ENCODE peak calls at places on chromosomes 6 and 20, in nine cellular contexts. T is mesothelial cell of epicardium, K is A549, I is foreskin fibroblast, M is nephron progenitor cell, R is choroid plexus epithelial cell, U is fibroblast of lung, X is gastrocnemius medialis, W is vagina. A is an unnamed sample.

GRCh38 chr20:50605136-50605535 is 86.2 kb downstream of the RIPOR3 start:
- DNase-seq in T (no peak), K (no peak), I (no peak), M (no peak), R (no peak), U (no peak), X (no peak), W (no peak), A (no peak)

GRCh38 chr6:99802396-99803031 is 191.5 kb downstream of the MCHR2 start:
- DNase-seq in T (no peak), K (no peak), I (no peak), M (no peak), R (no peak), U (no peak), X (no peak), W (no peak), A (no peak)

GRCh38 chr6:3697609-3698008 is 53.9 kb downstream of the PXDC1 start:
- DNase-seq in T (no peak), K (no peak), I (peak), M (no peak), R (peak), U (peak), X (no peak), W (no peak), A (peak)

GRCh38 chr6:139256087-139256486 is 35.7 kb downstream of the TXLNB start:
- DNase-seq in T (no peak), K (no peak), I (no peak), M (no peak), R (peak), U (peak), X (no peak), W (no peak), A (peak)

GRCh38 chr6:42381850-42382249 is 69.9 kb downstream of the TRERF1 start:
- DNase-seq in T (no peak), K (no peak), I (no peak), M (no peak), R (no peak), U (no peak), X (no peak), W (no peak), A (no peak)

GRCh38 chr20:59666586-59666985 is 62.2 kb downstream of the PHACTR3 start:
- DNase-seq in T (no peak), K (no peak), I (no peak), M (no peak), R (no peak), U (no peak), X (no peak), W (peak), A (no peak)

GRCh38 chr6:149366237-149366921 is 33.7 kb upstream of the SUMO4 start:
- DNase-seq in T (no peak), K (no peak), I (no peak), M (no peak), R (no peak), U (no peak), X (no peak), W (no peak), A (no peak)

GRCh38 chr6:138864343-138864890 is 68.5 kb downstream of the ECT2L start:
- DNase-seq in T (no peak), K (no peak), I (no peak), M (no peak), R (no peak), U (peak), X (no peak), W (no peak), A (no peak)

GRCh38 chr20:3811421-3812258 is 8.7 kb upstream of the AP5S1 start:
- DNase-seq in T (peak), K (peak), I (peak), M (no peak), R (peak), U (peak), X (peak), W (peak), A (peak)

GRCh38 chr6:46490425-46491200 is 636 bp downstream of the RCAN2 start:
- DNase-seq in T (peak), K (no peak), I (no peak), M (peak), R (no peak), U (no peak), X (peak), W (no peak), A (no peak)

GRCh38 chr6:167554854-167555253 is 230.0 kb downstream of the TTLL2 start:
- DNase-seq in T (no peak), K (no peak), I (no peak), M (no peak), R (no peak), U (no peak), X (no peak), W (no peak), A (no peak)

GRCh38 chr6:168095741-168096250 is 16.8 kb upstream of the FRMD1 start:
- DNase-seq in T (no peak), K (no peak), I (no peak), M (no peak), R (no peak), U (no peak), X (no peak), W (no peak), A (no peak)

GRCh38 chr20:48604426-48604825 is 223.4 kb downstream of the PREX1 start:
- DNase-seq in T (no peak), K (no peak), I (no peak), M (no peak), R (no peak), U (no peak), X (no peak), W (no peak), A (no peak)

GRCh38 chr6:73460044-73460443 is 1.5 kb upstream of the MTO1 start:
- DNase-seq in T (no peak), K (no peak), I (no peak), M (no peak), R (no peak), U (no peak), X (no peak), W (no peak), A (no peak)

GRCh38 chr6:162621246-162621645 is 106.3 kb downstream of the PRKN start:
- DNase-seq in T (no peak), K (peak), I (no peak), M (no peak), R (peak), U (peak), X (no peak), W (no peak), A (peak)

GRCh38 chr20:32534661-32535240 is 50.4 kb downstream of the NOL4L start:
- DNase-seq in T (no peak), K (no peak), I (no peak), M (no peak), R (no peak), U (no peak), X (no peak), W (no peak), A (no peak)

GRCh38 chr20:57957397-57958049 is 247.7 kb upstream of the PMEPA1 start:
- DNase-seq in T (no peak), K (no peak), I (peak), M (peak), R (no peak), U (peak), X (no peak), W (no peak), A (no peak)

GRCh38 chr20:2986466-2986865 is 57.0 kb upstream of the GNRH2 start:
- DNase-seq in T (no peak), K (no peak), I (peak), M (no peak), R (peak), U (no peak), X (no peak), W (no peak), A (peak)

GRCh38 chr6:105346052-105346451 is 56.8 kb downstream of the PREP start:
- DNase-seq in T (no peak), K (no peak), I (peak), M (no peak), R (peak), U (peak), X (no peak), W (no peak), A (peak)

GRCh38 chr20:24134284-24134683 is 145.7 kb upstream of the GGTLC1 start:
- DNase-seq in T (no peak), K (no peak), I (no peak), M (no peak), R (peak), U (peak), X (no peak), W (no peak), A (peak)

GRCh38 chr6:4603291-4603690 is 172.9 kb upstream of the CDYL start:
- DNase-seq in T (no peak), K (no peak), I (no peak), M (no peak), R (peak), U (peak), X (peak), W (no peak), A (peak)

GRCh38 chr6:101083533-101084172 is 202.5 kb upstream of the ASCC3 start:
- DNase-seq in T (no peak), K (peak), I (peak), M (no peak), R (peak), U (peak), X (no peak), W (no peak), A (peak)

GRCh38 chr6:36329798-36330291 is 6.8 kb downstream of the BNIP5 start:
- DNase-seq in T (no peak), K (no peak), I (no peak), M (peak), R (no peak), U (no peak), X (no peak), W (no peak), A (no peak)

GRCh38 chr6:134626131-134626530 is 308.2 kb upstream of the SGK1 start:
- DNase-seq in T (no peak), K (no peak), I (no peak), M (no peak), R (no peak), U (peak), X (no peak), W (no peak), A (peak)

GRCh38 chr6:27651371-27651732 is 178.4 kb upstream of the ZNF184 start:
- DNase-seq in T (no peak), K (no peak), I (no peak), M (peak), R (no peak), U (peak), X (no peak), W (no peak), A (no peak)

GRCh38 chr6:130119211-130119610 is 100.8 kb downstream of the L3MBTL3 start:
- DNase-seq in T (no peak), K (no peak), I (no peak), M (no peak), R (no peak), U (no peak), X (no peak), W (no peak), A (no peak)

GRCh38 chr6:82259389-82259788 is 11.8 kb upstream of the IBTK start:
- DNase-seq in T (no peak), K (no peak), I (no peak), M (no peak), R (no peak), U (no peak), X (no peak), W (no peak), A (no peak)

GRCh38 chr6:19983374-19983773 is 146.2 kb downstream of the ID4 start:
- DNase-seq in T (no peak), K (no peak), I (no peak), M (no peak), R (no peak), U (no peak), X (no peak), W (no peak), A (no peak)

GRCh38 chr6:145964948-145965366 is 799 bp upstream of the SHPRH start:
- DNase-seq in T (no peak), K (no peak), I (no peak), M (no peak), R (no peak), U (no peak), X (no peak), W (no peak), A (peak)

GRCh38 chr6:26392932-26393636 is 9.0 kb upstream of the BTN3A1 start:
- DNase-seq in T (no peak), K (no peak), I (no peak), M (no peak), R (no peak), U (no peak), X (no peak), W (no peak), A (no peak)

GRCh38 chr20:2593756-2594155 is 57.4 kb downstream of the TMC2 start:
- DNase-seq in T (no peak), K (no peak), I (no peak), M (no peak), R (no peak), U (no peak), X (no peak), W (no peak), A (no peak)

GRCh38 chr6:21885532-21886089 is 292.1 kb downstream of the SOX4 start:
- DNase-seq in T (no peak), K (peak), I (peak), M (peak), R (peak), U (peak), X (peak), W (no peak), A (peak)

GRCh38 chr6:145898376-145898775 is 65.8 kb downstream of the SHPRH start:
- DNase-seq in T (no peak), K (no peak), I (no peak), M (no peak), R (no peak), U (no peak), X (peak), W (no peak), A (no peak)

GRCh38 chr6:140921366-140922226 is 1211.1 kb upstream of the GJE1 start:
- DNase-seq in T (no peak), K (peak), I (peak), M (peak), R (peak), U (peak), X (no peak), W (no peak), A (peak)
- TF ChIP-seq CTCF in T (peak), K (peak), I (peak), M (peak), R (peak), U (peak), X (peak), W (peak), A (peak)

GRCh38 chr6:153832543-153832942 is 206.5 kb upstream of the OPRM1 start:
- DNase-seq in T (no peak), K (no peak), I (no peak), M (no peak), R (no peak), U (no peak), X (no peak), W (no peak), A (no peak)

GRCh38 chr6:153831350-153832078 is 207.5 kb upstream of the OPRM1 start:
- DNase-seq in T (no peak), K (no peak), I (no peak), M (no peak), R (no peak), U (no peak), X (no peak), W (no peak), A (no peak)
- TF ChIP-seq CTCF in T (no peak), K (no peak), I (no peak), M (no peak), R (no peak), U (no peak), X (no peak), W (no peak), A (no peak)

GRCh38 chr6:11093065-11093590 is 506 bp upstream of the SMIM13 start:
- DNase-seq in T (no peak), K (peak), I (no peak), M (no peak), R (peak), U (peak), X (peak), W (no peak), A (no peak)

GRCh38 chr6:11092654-11093053 is 980 bp upstream of the SMIM13 start:
- DNase-seq in T (no peak), K (no peak), I (no peak), M (no peak), R (no peak), U (no peak), X (no peak), W (no peak), A (no peak)

GRCh38 chr6:11096109-11096508 is 2.5 kb downstream of the SMIM13 start:
- DNase-seq in T (no peak), K (peak), I (peak), M (no peak), R (peak), U (peak), X (no peak), W (no peak), A (peak)

GRCh38 chr6:11094411-11094851 is 797 bp downstream of the SMIM13 start:
- DNase-seq in T (no peak), K (peak), I (peak), M (peak), R (peak), U (peak), X (no peak), W (no peak), A (peak)

DNA sequence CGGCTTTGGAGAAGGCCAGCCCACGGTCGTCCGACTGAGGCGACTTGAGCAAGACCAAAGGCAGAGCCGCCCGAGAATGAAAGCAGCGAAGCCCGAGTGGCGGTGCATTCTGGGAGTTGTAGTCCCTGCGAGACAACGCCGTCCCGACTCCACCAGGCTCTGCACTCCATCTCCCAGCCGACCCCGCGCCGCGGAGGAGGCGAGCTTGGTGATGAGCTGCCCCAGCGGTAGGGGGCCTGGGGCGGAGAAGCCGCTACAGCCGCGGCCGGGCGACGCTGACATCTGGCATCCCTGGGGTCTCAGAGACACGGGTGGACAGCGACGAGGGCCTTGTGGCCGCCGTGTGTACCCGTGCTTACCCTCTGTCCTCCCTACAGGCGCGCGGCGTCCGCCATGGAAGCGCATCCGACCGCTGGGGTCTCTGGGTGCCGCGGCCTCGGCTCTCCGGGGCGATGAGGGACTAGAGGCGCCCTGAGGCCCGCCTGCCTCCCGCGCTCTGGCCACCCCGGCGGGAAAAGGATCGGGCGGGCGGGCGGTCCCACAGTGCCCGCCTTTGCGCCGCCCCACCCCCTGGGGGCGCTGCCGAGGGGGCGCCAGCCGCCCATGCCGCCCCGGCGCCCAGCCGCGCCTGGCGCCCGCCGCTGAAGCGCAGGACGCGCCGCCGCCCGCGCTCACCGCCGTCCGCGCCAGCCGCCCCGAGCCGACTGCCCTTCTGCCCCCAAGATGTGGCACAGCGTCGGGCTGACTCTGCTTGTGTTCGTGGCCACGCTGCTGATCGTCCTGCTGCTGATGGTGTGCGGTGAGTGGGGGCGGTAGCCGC is at the start of gene SMIM13:
- DNase-seq in T (peak), K (peak), I (peak), M (peak), R (peak), U (peak), X (peak), W (peak), A (peak)
- TF ChIP-seq CTCF in T (peak), K (peak), I (peak), M (peak), R (peak), U (peak), X (peak), W (peak), A (peak)

DNA sequence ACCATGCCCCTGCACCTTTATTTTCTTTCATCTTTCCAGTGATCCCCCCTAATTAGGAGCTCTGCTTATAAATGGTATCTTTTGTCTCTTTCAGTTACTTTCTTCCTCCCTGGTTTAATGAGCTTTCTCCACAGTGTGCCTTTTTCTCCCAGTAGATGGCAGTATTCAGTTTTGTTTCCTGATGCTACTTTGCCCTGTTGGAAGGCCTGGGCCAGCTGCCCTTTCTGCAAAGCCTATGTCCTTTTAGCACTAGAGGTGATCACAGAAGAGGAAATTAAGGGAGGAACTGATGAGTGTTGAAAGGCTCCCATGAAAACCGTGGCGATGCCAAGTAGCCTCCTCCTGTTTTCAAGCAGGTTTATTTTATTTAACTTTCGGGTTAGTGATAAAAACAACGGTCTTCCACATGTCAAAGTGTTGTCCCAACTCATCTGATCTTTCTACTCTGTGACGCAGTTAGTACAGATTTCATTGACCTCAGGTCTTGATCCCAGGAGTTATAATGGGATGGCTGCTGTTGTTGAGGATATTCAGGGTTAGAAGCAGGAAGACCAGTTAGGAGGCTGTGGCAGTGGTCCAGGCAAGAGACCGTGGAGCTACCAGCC is 184.2 kb upstream of the BMP2 start:
- DNase-seq in T (no peak), K (peak), I (no peak), M (peak), R (peak), U (peak), X (no peak), W (no peak), A (peak)
- TF ChIP-seq CTCF in T (peak), K (peak), I (peak), M (peak), R (peak), U (peak), X (peak), W (peak), A (peak)

DNA sequence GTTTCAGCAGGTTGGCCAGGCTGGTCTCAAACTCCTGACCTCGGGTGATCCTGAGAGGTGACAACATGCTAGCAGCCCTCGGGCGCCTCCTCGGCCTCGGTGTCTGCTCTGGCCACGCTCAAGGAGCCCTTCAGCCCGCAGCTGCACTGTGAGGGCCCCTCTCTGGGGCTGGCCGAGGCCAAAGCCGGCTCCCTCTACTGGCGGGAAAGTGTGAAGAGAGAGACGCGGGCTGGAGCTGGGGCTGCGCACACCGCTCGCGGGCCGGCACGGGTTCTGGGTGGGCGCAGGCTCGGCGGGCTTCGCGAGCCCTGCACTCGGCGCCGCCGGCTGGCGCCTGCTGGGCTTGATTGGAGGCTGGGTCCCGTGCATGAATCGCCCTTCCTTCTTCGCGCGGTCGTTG is 80.8 kb upstream of the RBM24 start:
- DNase-seq in T (no peak), K (no peak), I (no peak), M (peak), R (no peak), U (no peak), X (no peak), W (no peak), A (no peak)
- TF ChIP-seq CTCF in T (no peak), K (no peak), I (no peak), M (peak), R (peak), U (no peak), X (no peak), W (no peak), A (no peak)

A was measured in fibroblast of the aortic adventitia.